ENCODE peak calls at places on chromosome 11, in four cellular contexts. One of them, this sample, is unnamed.

GRCh38 chr11:65434667-65435179 is 12.1 kb downstream of the NEAT1 start:
- DNase-seq in GM12878: no peak
- DNase-seq in GM23248: peak
- DNase-seq in PC-3: no peak
- DNase-seq in this sample: no peak

GRCh38 chr11:12414641-12415040 is 37.3 kb downstream of the PARVA start:
- DNase-seq in GM12878: no peak
- DNase-seq in GM23248: peak
- DNase-seq in PC-3: no peak
- DNase-seq in this sample: no peak

GRCh38 chr11:35207471-35208403 is 68.8 kb downstream of the CD44 start:
- DNase-seq in GM12878: no peak
- DNase-seq in GM23248: no peak
- DNase-seq in PC-3: no peak
- DNase-seq in this sample: no peak

GRCh38 chr11:110986016-110986415 is 259.5 kb upstream of the POU2AF2 start:
- DNase-seq in GM12878: no peak
- DNase-seq in GM23248: no peak
- DNase-seq in PC-3: no peak
- DNase-seq in this sample: no peak

GRCh38 chr11:68031136-68031459 is 617 bp downstream of the NDUFS8 start:
- DNase-seq in GM12878: no peak
- DNase-seq in GM23248: peak
- DNase-seq in PC-3: no peak
- DNase-seq in this sample: no peak

GRCh38 chr11:69210660-69211035 is 54.9 kb downstream of the SMIM38 start:
- DNase-seq in GM12878: no peak
- DNase-seq in GM23248: no peak
- DNase-seq in PC-3: no peak
- DNase-seq in this sample: no peak

GRCh38 chr11:113270080-113270479 is 44.3 kb upstream of the TTC12 start:
- DNase-seq in GM12878: no peak
- DNase-seq in GM23248: no peak
- DNase-seq in PC-3: no peak
- DNase-seq in this sample: no peak

GRCh38 chr11:73257342-73258103 is 14.6 kb upstream of the P2RY6 start:
- DNase-seq in GM12878: no peak
- DNase-seq in GM23248: peak
- DNase-seq in PC-3: peak
- DNase-seq in this sample: no peak

GRCh38 chr11:2771758-2772466 is 72.1 kb upstream of the KCNQ1OT1 start:
- DNase-seq in GM12878: no peak
- DNase-seq in GM23248: no peak
- DNase-seq in PC-3: no peak
- DNase-seq in this sample: peak

GRCh38 chr11:134459246-134460043 is 47.4 kb upstream of the B3GAT1 start:
- DNase-seq in GM12878: no peak
- DNase-seq in GM23248: no peak
- DNase-seq in PC-3: no peak
- DNase-seq in this sample: no peak

GRCh38 chr11:128214263-128214662 is 373.1 kb downstream of the ETS1 start:
- DNase-seq in GM12878: no peak
- DNase-seq in GM23248: no peak
- DNase-seq in PC-3: no peak
- DNase-seq in this sample: peak

GRCh38 chr11:65571420-65571819 is 918 bp upstream of the FAM89B start:
- DNase-seq in GM12878: no peak
- DNase-seq in GM23248: no peak
- DNase-seq in PC-3: no peak
- DNase-seq in this sample: no peak

DNA sequence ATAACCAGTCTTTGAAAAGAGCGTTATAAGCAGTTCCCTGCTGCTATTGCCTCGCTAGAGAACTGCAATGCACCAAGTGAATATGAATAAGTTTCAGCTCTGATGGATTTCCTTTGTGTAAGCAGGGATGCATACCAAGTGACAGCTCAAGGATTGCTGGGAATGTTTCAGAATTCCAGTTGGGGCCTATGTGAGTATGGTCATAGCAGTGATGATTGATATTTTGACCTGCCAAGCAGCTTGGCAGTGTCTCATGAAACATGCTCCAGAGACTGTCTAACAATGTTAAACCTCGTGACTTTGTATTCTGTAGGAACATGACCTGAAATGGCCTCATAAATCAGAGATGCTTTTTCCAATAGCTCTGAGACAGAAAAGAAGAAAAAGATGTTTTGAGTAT is 312.6 kb downstream of the C11orf87 start:
- DNase-seq in GM12878: no peak
- DNase-seq in GM23248: no peak
- DNase-seq in PC-3: no peak
- DNase-seq in this sample: no peak
- H3K4me2 ChIP-seq in GM12878: no peak
- H3K4me2 ChIP-seq in GM23248: no peak
- H3K4me2 ChIP-seq in PC-3: no peak
- H3K4me2 ChIP-seq in this sample: no peak

DNA sequence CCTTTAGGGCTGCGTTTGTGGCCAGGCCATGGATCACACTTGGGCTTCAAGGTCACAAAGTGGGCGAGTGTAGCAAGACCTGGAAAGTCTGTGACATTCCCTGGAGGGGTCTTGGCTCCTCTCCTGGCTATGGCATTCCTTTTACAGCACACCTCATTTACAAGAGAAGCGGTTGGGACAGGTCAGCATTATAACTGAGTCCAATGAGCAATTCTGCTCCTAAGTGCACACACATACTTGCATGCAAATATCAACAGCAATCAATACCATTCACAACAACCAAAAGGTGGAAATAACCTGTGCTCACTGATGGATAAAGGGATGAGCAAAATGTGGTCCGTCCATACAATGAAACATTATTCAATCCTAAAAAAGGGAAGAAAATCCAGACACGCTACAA is 298.2 kb downstream of the CTTN start:
- DNase-seq in GM12878: no peak
- DNase-seq in GM23248: no peak
- DNase-seq in PC-3: no peak
- DNase-seq in this sample: no peak
- H3K4me2 ChIP-seq in GM12878: no peak
- H3K4me2 ChIP-seq in GM23248: no peak
- H3K4me2 ChIP-seq in PC-3: no peak
- H3K4me2 ChIP-seq in this sample: no peak

GRCh38 chr11:47257518-47258316 is at the start of gene NR1H3:
- DNase-seq in GM12878: no peak
- DNase-seq in GM23248: peak
- DNase-seq in PC-3: peak
- DNase-seq in this sample: no peak
- H3K4me2 ChIP-seq in GM12878: no peak
- H3K4me2 ChIP-seq in GM23248: peak
- H3K4me2 ChIP-seq in PC-3: peak
- H3K4me2 ChIP-seq in this sample: no peak

DNA sequence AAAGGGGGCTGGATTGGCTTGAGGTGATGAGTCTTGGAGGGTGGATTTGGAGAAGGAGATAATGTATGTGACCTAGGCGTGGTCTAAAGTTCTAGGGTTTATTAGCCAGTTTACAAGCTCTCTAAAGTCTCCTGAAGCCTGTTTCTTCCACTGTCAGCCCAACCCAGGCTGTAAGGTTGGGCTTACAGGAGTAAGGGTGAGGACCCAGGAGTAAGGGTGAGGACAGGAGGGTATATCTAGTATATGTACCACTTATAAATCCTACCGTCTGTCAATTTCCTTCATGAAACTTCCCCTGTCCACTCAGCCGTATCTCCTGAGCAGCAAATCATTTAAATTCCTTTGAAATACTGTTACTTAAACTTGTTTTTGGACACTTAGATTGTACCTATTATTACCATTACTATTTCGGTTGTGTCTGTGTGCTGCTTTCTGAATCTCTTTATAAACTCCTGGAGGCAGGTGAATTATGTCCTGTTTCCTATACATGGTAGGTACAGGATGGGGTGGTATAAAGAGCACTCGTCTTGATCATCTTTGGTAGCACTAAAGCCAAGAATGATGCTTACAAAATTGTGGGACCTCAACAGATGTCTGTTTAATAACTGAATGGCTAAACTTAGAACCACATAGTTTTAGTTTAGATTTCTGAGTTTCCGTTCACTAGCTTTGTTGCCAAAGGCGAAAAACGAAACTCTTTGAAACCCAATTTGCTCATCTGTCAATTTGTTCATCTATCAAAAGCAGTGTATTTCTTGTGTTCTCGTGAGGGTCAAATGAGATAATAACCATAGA is 192.0 kb downstream of the GRIK4 start:
- DNase-seq in GM12878: peak
- DNase-seq in GM23248: no peak
- DNase-seq in PC-3: no peak
- DNase-seq in this sample: no peak
- H3K4me2 ChIP-seq in GM12878: peak
- H3K4me2 ChIP-seq in GM23248: no peak
- H3K4me2 ChIP-seq in PC-3: no peak
- H3K4me2 ChIP-seq in this sample: no peak

GRCh38 chr11:720017-720641 is 14.1 kb downstream of the EPS8L2 start:
- DNase-seq in GM12878: no peak
- DNase-seq in GM23248: no peak
- DNase-seq in PC-3: no peak
- DNase-seq in this sample: no peak

GRCh38 chr11:719214-720016 is 13.4 kb downstream of the EPS8L2 start:
- DNase-seq in GM12878: no peak
- DNase-seq in GM23248: no peak
- DNase-seq in PC-3: no peak
- DNase-seq in this sample: no peak

GRCh38 chr11:721913-722811 is 16.1 kb downstream of the EPS8L2 start:
- DNase-seq in GM12878: no peak
- DNase-seq in GM23248: no peak
- DNase-seq in PC-3: no peak
- DNase-seq in this sample: no peak

GRCh38 chr11:721347-721912 is 15.4 kb downstream of the EPS8L2 start:
- DNase-seq in GM12878: no peak
- DNase-seq in GM23248: no peak
- DNase-seq in PC-3: no peak
- DNase-seq in this sample: no peak

GRCh38 chr11:720642-721346 is 14.8 kb downstream of the EPS8L2 start:
- DNase-seq in GM12878: no peak
- DNase-seq in GM23248: no peak
- DNase-seq in PC-3: peak
- DNase-seq in this sample: no peak
- H3K4me2 ChIP-seq in GM12878: peak
- H3K4me2 ChIP-seq in GM23248: no peak
- H3K4me2 ChIP-seq in PC-3: no peak
- H3K4me2 ChIP-seq in this sample: no peak

GRCh38 chr11:108530426-108530825 is 32.2 kb upstream of the POGLUT3 start:
- DNase-seq in GM12878: no peak
- DNase-seq in GM23248: no peak
- DNase-seq in PC-3: no peak
- DNase-seq in this sample: no peak

GRCh38 chr11:108525161-108525560 is 27.0 kb upstream of the POGLUT3 start:
- DNase-seq in GM12878: no peak
- DNase-seq in GM23248: no peak
- DNase-seq in PC-3: no peak
- DNase-seq in this sample: no peak

GRCh38 chr11:108522318-108522717 is 24.1 kb upstream of the POGLUT3 start:
- DNase-seq in GM12878: no peak
- DNase-seq in GM23248: no peak
- DNase-seq in PC-3: no peak
- DNase-seq in this sample: no peak

GRCh38 chr11:108524422-108524821 is 26.2 kb upstream of the POGLUT3 start:
- DNase-seq in GM12878: no peak
- DNase-seq in GM23248: no peak
- DNase-seq in PC-3: peak
- DNase-seq in this sample: no peak

DNA sequence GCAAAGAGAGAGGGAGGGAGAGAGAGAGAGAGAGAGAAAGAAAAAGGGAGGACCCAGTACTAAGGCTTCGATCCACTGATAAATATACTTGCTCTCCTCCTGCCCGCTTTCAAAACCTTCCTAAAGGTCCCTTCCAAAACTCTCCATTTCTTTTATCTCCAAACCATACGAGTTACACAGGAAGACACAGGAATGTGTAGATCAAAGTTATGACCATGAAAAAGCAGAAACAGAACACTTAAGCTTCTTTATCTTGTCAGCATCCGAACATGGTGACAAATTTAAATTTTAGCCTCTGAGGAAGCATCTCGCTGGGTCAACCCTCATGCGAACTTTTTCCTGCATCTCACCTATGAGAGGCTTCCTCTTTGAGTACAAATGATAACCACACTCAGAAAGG is 29.2 kb upstream of the POGLUT3 start:
- DNase-seq in GM12878: no peak
- DNase-seq in GM23248: no peak
- DNase-seq in PC-3: no peak
- DNase-seq in this sample: no peak
- H3K4me2 ChIP-seq in GM12878: no peak
- H3K4me2 ChIP-seq in GM23248: no peak
- H3K4me2 ChIP-seq in PC-3: no peak
- H3K4me2 ChIP-seq in this sample: no peak

DNA sequence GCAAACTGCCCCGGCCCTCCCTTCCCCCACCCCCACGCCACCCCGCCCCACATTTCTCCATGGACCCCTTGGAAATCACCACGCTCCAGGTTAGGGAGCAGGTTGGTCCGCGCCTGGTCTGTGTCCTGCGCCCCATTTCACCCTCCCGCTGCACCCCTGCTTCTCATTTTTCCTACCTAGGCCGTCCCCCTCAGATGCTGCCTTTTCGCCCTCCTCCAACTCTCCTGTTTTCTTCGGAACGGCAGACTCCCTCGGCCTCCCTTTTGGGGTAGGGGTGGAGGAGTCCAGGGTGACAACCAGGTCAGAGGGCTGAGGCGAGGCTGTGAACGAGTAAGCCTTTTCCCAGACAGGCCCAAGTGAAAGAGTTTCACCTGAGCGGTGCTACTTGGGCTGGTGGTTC is 893 bp upstream of the SCN4B start:
- DNase-seq in GM12878: no peak
- DNase-seq in GM23248: no peak
- DNase-seq in PC-3: no peak
- DNase-seq in this sample: no peak
- H3K4me2 ChIP-seq in GM12878: no peak
- H3K4me2 ChIP-seq in GM23248: no peak
- H3K4me2 ChIP-seq in PC-3: peak
- H3K4me2 ChIP-seq in this sample: peak

GRCh38 chr11:103228807-103229206 is 119.6 kb downstream of the DYNC2H1 start:
- DNase-seq in GM12878: no peak
- DNase-seq in GM23248: peak
- DNase-seq in PC-3: no peak
- DNase-seq in this sample: peak
- H3K4me2 ChIP-seq in GM12878: no peak
- H3K4me2 ChIP-seq in GM23248: no peak
- H3K4me2 ChIP-seq in PC-3: no peak
- H3K4me2 ChIP-seq in this sample: no peak

GRCh38 chr11:57646756-57647303 is 2.9 kb downstream of the YPEL4 start:
- DNase-seq in GM12878: no peak
- DNase-seq in GM23248: no peak
- DNase-seq in PC-3: no peak
- DNase-seq in this sample: no peak

GRCh38 chr11:57647960-57648776 is 1.5 kb downstream of the YPEL4 start:
- DNase-seq in GM12878: no peak
- DNase-seq in GM23248: peak
- DNase-seq in PC-3: no peak
- DNase-seq in this sample: no peak

GRCh38 chr11:57645716-57646085 is 4.0 kb downstream of the YPEL4 start:
- DNase-seq in GM12878: no peak
- DNase-seq in GM23248: no peak
- DNase-seq in PC-3: no peak
- DNase-seq in this sample: no peak

GRCh38 chr11:57646221-57646620 is 3.5 kb downstream of the YPEL4 start:
- DNase-seq in GM12878: no peak
- DNase-seq in GM23248: no peak
- DNase-seq in PC-3: no peak
- DNase-seq in this sample: no peak

GRCh38 chr11:57647368-57647767 is 2.3 kb downstream of the YPEL4 start:
- DNase-seq in GM12878: no peak
- DNase-seq in GM23248: peak
- DNase-seq in PC-3: no peak
- DNase-seq in this sample: no peak
- H3K4me2 ChIP-seq in GM12878: no peak
- H3K4me2 ChIP-seq in GM23248: no peak
- H3K4me2 ChIP-seq in PC-3: no peak
- H3K4me2 ChIP-seq in this sample: no peak

This sample was measured in DND-41.